ENCODE peak calls at places on chromosomes 5 and 9, in five cellular contexts. Z is suprapubic skin, L is neural progenitor cell, P is GM23338, C is HepG2. U is an unnamed sample.

GRCh38 chr9:26205316-26205715 is 527.1 kb upstream of the TUSC1 start:
- DNase-seq in L (no peak), C (no peak), P (no peak), Z (no peak), U (no peak)

GRCh38 chr5:31346896-31347557 is 153.5 kb downstream of the CDH6 start:
- DNase-seq in C (no peak), P (no peak), Z (no peak), L (no peak), U (no peak)

GRCh38 chr5:132277971-132278964 is 15.9 kb upstream of the SLC22A4 start:
- DNase-seq in P (peak), Z (no peak), C (peak), L (peak), U (no peak)

GRCh38 chr9:33105939-33106338 is 29.5 kb upstream of the SMU1 start:
- DNase-seq in Z (no peak), C (no peak), L (no peak), P (no peak), U (no peak)

GRCh38 chr5:176772271-176773210 is 37.8 kb upstream of the UNC5A start:
- DNase-seq in C (no peak), Z (peak), L (no peak), P (no peak), U (peak)

GRCh38 chr5:157559301-157559700 is 16.3 kb downstream of the ADAM19 start:
- DNase-seq in P (no peak), Z (no peak), L (no peak), C (no peak), U (no peak)

GRCh38 chr9:127295005-127295404 is 30.4 kb downstream of the GARNL3 start:
- DNase-seq in C (no peak), P (no peak), Z (no peak), L (no peak), U (no peak)

GRCh38 chr5:97096096-97096648 is 46.2 kb downstream of the LIX1 start:
- DNase-seq in Z (no peak), L (no peak), P (no peak), C (no peak), U (no peak)

GRCh38 chr9:119963258-119963797 is 594.1 kb upstream of the BRINP1 start:
- DNase-seq in Z (no peak), L (peak), C (no peak), P (peak), U (no peak)

GRCh38 chr5:154039458-154039829 is 677 bp downstream of the MFAP3 start:
- DNase-seq in C (no peak), Z (no peak), P (no peak), L (no peak), U (no peak)

GRCh38 chr9:99137225-99137624 is 32.3 kb downstream of the TGFBR1 start:
- DNase-seq in P (no peak), L (no peak), Z (no peak), C (no peak), U (no peak)

GRCh38 chr9:94649100-94649855 is 10.0 kb upstream of the FBP1 start:
- DNase-seq in P (no peak), Z (no peak), L (no peak), C (no peak), U (no peak)

GRCh38 chr9:133752739-133753446 is 14.7 kb upstream of the SARDH start:
- DNase-seq in P (no peak), C (peak), L (no peak), Z (no peak), U (peak)

GRCh38 chr9:133750927-133751649 is 12.9 kb upstream of the SARDH start:
- DNase-seq in P (no peak), Z (no peak), L (peak), C (no peak), U (peak)

GRCh38 chr9:133742251-133742650 is 4.1 kb upstream of the SARDH start:
- DNase-seq in P (no peak), C (no peak), Z (no peak), L (no peak), U (peak)

GRCh38 chr9:133742849-133743444 is 4.8 kb upstream of the SARDH start:
- DNase-seq in P (peak), L (peak), C (peak), Z (no peak), U (peak)

DNA sequence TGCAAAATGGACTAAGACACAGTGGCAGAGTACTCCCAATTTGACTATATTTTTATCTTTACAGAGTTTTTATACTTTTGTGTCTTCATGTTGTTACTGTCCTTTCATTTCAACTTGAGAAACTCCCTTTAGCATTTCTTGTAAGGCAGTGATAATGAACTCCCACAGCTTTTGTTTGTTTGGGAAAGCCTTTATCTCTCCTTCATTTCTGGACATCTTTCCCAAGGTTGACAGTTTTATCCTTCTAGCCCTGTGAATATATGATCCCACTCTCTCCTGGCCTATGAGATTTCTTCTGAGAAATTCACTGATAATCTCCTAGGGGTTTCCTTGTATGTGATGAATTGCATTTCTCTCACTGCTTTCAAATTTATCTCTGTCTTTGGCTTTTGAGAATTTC is 9.2 kb upstream of the SARDH start:
- DNase-seq in C (no peak), P (no peak), L (no peak), Z (no peak), U (no peak)
- H3K4me3 ChIP-seq in C (no peak), P (no peak), L (no peak), Z (no peak), U (no peak)

DNA sequence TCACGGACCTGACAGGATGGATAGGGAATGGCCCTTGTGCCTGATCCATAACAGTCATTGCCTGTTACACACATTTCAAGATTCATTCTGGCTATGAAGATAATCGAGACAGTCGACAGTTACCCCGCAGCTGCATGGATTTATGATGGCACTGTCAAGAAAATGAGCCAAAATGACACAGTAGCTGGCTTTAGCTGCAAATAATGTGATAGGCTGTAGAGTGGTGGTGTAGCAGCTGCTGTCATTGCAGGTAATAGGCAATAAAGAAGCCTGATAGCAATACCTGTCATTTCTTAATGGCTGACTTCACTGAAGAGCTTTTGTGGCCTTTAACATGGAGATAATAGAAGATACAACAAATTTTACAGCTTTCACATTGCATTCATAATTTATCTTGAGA is 1085.2 kb upstream of the ARRDC3 start:
- DNase-seq in P (no peak), Z (no peak), C (no peak), L (no peak), U (no peak)
- TF ChIP-seq CTCF in P (no peak), Z (no peak), C (no peak), L (no peak), U (no peak)

GRCh38 chr5:5025098-5025773 is 114.9 kb upstream of the ADAMTS16 start:
- DNase-seq in L (no peak), C (no peak), Z (no peak), P (no peak), U (no peak)
- H3K4me3 ChIP-seq in L (no peak), C (peak), Z (no peak), P (no peak), U (no peak)

DNA sequence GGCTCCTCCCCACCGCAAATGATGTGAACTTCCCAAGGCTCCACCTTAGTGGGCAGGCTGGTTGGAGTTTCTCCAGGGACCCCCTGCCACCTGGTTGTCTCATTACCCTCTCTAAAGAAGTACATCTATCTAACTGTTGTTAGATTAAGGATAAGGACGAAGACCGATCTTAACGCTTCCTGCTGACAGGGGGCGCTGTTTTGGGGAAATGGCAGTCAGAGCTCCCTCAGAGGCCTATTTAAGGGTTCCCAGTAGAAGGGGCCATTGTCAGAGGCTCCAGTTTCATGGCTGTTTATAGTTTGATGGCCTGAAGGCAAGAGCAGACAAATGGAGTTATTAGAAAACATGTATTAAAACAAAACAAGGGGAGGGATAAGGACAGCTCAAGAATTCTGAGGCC is 100.1 kb downstream of the SPEF2 start:
- DNase-seq in L (no peak), P (peak), Z (no peak), C (no peak), U (no peak)
- TF ChIP-seq CTCF in L (no peak), P (peak), Z (no peak), C (no peak), U (no peak)

GRCh38 chr5:51378415-51378777 is 4.9 kb upstream of the ISL1 start:
- DNase-seq in P (peak), L (peak), Z (no peak), C (no peak), U (no peak)
- H3K4me3 ChIP-seq in P (peak), L (peak), Z (peak), C (no peak), U (peak)

U was measured in coronary artery.